ENCODE peak calls at places on chromosomes 6 and 20, in ten cellular contexts. One of them, this sample, is unnamed.

GRCh38 chr6:162613310-162613709 is 114.3 kb downstream of the PRKN start:
- DNase-seq in choroid plexus epithelial cell: no peak
- DNase-seq in transverse colon: no peak
- DNase-seq in left lung: no peak
- DNase-seq in lower lobe of right lung: no peak
- DNase-seq in mesothelial cell of epicardium: no peak
- DNase-seq in cardiac muscle cell: no peak
- DNase-seq in GM12865: no peak
- DNase-seq in PC-9: no peak
- DNase-seq in foreskin fibroblast: no peak
- DNase-seq in this sample: no peak

GRCh38 chr6:139800837-139801236 is 426.4 kb upstream of the CITED2 start:
- DNase-seq in foreskin fibroblast: no peak
- DNase-seq in left lung: no peak
- DNase-seq in cardiac muscle cell: no peak
- DNase-seq in GM12865: peak
- DNase-seq in choroid plexus epithelial cell: no peak
- DNase-seq in lower lobe of right lung: no peak
- DNase-seq in mesothelial cell of epicardium: no peak
- DNase-seq in transverse colon: no peak
- DNase-seq in PC-9: no peak
- DNase-seq in this sample: no peak

GRCh38 chr6:166760288-166760687 is 133.2 kb upstream of the RPS6KA2 start:
- DNase-seq in left lung: no peak
- DNase-seq in cardiac muscle cell: no peak
- DNase-seq in transverse colon: no peak
- DNase-seq in PC-9: no peak
- DNase-seq in foreskin fibroblast: no peak
- DNase-seq in choroid plexus epithelial cell: no peak
- DNase-seq in mesothelial cell of epicardium: no peak
- DNase-seq in GM12865: no peak
- DNase-seq in lower lobe of right lung: no peak
- DNase-seq in this sample: no peak

GRCh38 chr6:43829470-43829869 is 59.5 kb downstream of the VEGFA start:
- DNase-seq in choroid plexus epithelial cell: no peak
- DNase-seq in cardiac muscle cell: no peak
- DNase-seq in PC-9: no peak
- DNase-seq in mesothelial cell of epicardium: no peak
- DNase-seq in left lung: no peak
- DNase-seq in foreskin fibroblast: no peak
- DNase-seq in lower lobe of right lung: no peak
- DNase-seq in GM12865: no peak
- DNase-seq in transverse colon: no peak
- DNase-seq in this sample: no peak

GRCh38 chr6:686528-686927 is 6.4 kb downstream of the EXOC2 start:
- DNase-seq in lower lobe of right lung: no peak
- DNase-seq in left lung: no peak
- DNase-seq in foreskin fibroblast: no peak
- DNase-seq in PC-9: no peak
- DNase-seq in cardiac muscle cell: peak
- DNase-seq in choroid plexus epithelial cell: no peak
- DNase-seq in mesothelial cell of epicardium: no peak
- DNase-seq in transverse colon: no peak
- DNase-seq in GM12865: no peak
- DNase-seq in this sample: no peak

GRCh38 chr6:84709121-84709520 is 55.3 kb downstream of the TBX18 start:
- DNase-seq in mesothelial cell of epicardium: no peak
- DNase-seq in foreskin fibroblast: no peak
- DNase-seq in left lung: no peak
- DNase-seq in transverse colon: no peak
- DNase-seq in choroid plexus epithelial cell: no peak
- DNase-seq in GM12865: no peak
- DNase-seq in cardiac muscle cell: no peak
- DNase-seq in PC-9: no peak
- DNase-seq in lower lobe of right lung: no peak
- DNase-seq in this sample: no peak

GRCh38 chr6:124470803-124471202 is 491.4 kb upstream of the RNF217 start:
- DNase-seq in lower lobe of right lung: no peak
- DNase-seq in choroid plexus epithelial cell: no peak
- DNase-seq in PC-9: no peak
- DNase-seq in cardiac muscle cell: no peak
- DNase-seq in GM12865: no peak
- DNase-seq in foreskin fibroblast: no peak
- DNase-seq in transverse colon: no peak
- DNase-seq in left lung: no peak
- DNase-seq in mesothelial cell of epicardium: no peak
- DNase-seq in this sample: no peak

GRCh38 chr6:106702451-106703110 is 73.2 kb downstream of the QRSL1 start:
- DNase-seq in left lung: no peak
- DNase-seq in GM12865: peak
- DNase-seq in lower lobe of right lung: peak
- DNase-seq in foreskin fibroblast: no peak
- DNase-seq in PC-9: no peak
- DNase-seq in transverse colon: peak
- DNase-seq in mesothelial cell of epicardium: no peak
- DNase-seq in choroid plexus epithelial cell: no peak
- DNase-seq in cardiac muscle cell: no peak
- DNase-seq in this sample: no peak

GRCh38 chr6:104537185-104537584 is 322.5 kb downstream of the HACE1 start:
- DNase-seq in mesothelial cell of epicardium: no peak
- DNase-seq in PC-9: no peak
- DNase-seq in GM12865: no peak
- DNase-seq in foreskin fibroblast: no peak
- DNase-seq in lower lobe of right lung: no peak
- DNase-seq in choroid plexus epithelial cell: peak
- DNase-seq in left lung: no peak
- DNase-seq in transverse colon: no peak
- DNase-seq in cardiac muscle cell: no peak
- DNase-seq in this sample: no peak

GRCh38 chr20:49768204-49769124 is 44.2 kb upstream of the SLC9A8 start:
- DNase-seq in lower lobe of right lung: peak
- DNase-seq in foreskin fibroblast: peak
- DNase-seq in left lung: no peak
- DNase-seq in mesothelial cell of epicardium: no peak
- DNase-seq in PC-9: peak
- DNase-seq in transverse colon: peak
- DNase-seq in GM12865: peak
- DNase-seq in choroid plexus epithelial cell: peak
- DNase-seq in cardiac muscle cell: no peak
- DNase-seq in this sample: no peak

GRCh38 chr6:42841844-42842584 is 37.4 kb upstream of the RPL7L1 start:
- DNase-seq in transverse colon: no peak
- DNase-seq in foreskin fibroblast: no peak
- DNase-seq in cardiac muscle cell: no peak
- DNase-seq in GM12865: no peak
- DNase-seq in PC-9: no peak
- DNase-seq in lower lobe of right lung: no peak
- DNase-seq in mesothelial cell of epicardium: no peak
- DNase-seq in left lung: no peak
- DNase-seq in choroid plexus epithelial cell: no peak
- DNase-seq in this sample: peak

GRCh38 chr20:47795214-47795667 is 10.0 kb upstream of the SULF2 start:
- DNase-seq in PC-9: peak
- DNase-seq in transverse colon: no peak
- DNase-seq in cardiac muscle cell: no peak
- DNase-seq in choroid plexus epithelial cell: no peak
- DNase-seq in mesothelial cell of epicardium: no peak
- DNase-seq in lower lobe of right lung: peak
- DNase-seq in GM12865: no peak
- DNase-seq in foreskin fibroblast: no peak
- DNase-seq in left lung: no peak
- DNase-seq in this sample: no peak

DNA sequence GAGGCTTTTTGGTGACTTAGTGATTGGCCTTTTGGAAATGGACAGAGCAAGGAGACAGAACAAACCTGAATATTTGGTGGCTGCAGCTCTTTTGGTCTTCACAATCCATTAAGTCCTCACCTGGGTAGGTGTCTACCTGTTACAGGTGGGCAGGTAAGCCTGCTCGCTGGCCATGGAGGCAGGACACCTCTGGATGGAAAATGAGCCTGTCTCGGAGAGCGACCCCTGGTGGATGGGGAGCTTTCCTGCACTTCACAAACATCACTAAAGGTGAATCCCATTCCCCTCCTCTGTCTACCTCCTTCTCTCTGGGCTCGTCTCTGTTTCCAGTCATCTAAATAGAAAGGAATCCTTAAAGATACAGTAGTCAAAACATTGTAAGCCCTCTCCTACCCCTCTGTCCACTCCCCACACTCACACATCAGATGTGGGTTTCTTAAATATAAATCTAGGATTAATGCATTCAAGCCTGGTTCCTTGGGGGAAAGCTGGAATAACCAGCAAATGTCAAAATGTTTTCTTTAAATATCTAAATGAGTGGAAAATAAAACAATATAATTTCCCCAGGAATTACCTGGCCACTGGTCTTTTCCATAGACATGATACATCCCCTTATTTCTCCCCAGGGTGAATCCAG is 304.9 kb downstream of the CDH26 start:
- DNase-seq in cardiac muscle cell: peak
- DNase-seq in choroid plexus epithelial cell: peak
- DNase-seq in GM12865: peak
- DNase-seq in mesothelial cell of epicardium: peak
- DNase-seq in left lung: peak
- DNase-seq in foreskin fibroblast: no peak
- DNase-seq in lower lobe of right lung: peak
- DNase-seq in PC-9: no peak
- DNase-seq in transverse colon: peak
- DNase-seq in this sample: no peak
- TF ChIP-seq CTCF in cardiac muscle cell: peak
- TF ChIP-seq CTCF in choroid plexus epithelial cell: peak
- TF ChIP-seq CTCF in GM12865: peak
- TF ChIP-seq CTCF in mesothelial cell of epicardium: peak
- TF ChIP-seq CTCF in left lung: peak
- TF ChIP-seq CTCF in foreskin fibroblast: peak
- TF ChIP-seq CTCF in lower lobe of right lung: peak
- TF ChIP-seq CTCF in PC-9: peak
- TF ChIP-seq CTCF in transverse colon: peak
- TF ChIP-seq CTCF in this sample: peak

GRCh38 chr6:91278416-91278815 is 691.5 kb upstream of the MAP3K7 start:
- DNase-seq in cardiac muscle cell: no peak
- DNase-seq in mesothelial cell of epicardium: no peak
- DNase-seq in transverse colon: no peak
- DNase-seq in left lung: no peak
- DNase-seq in lower lobe of right lung: no peak
- DNase-seq in GM12865: no peak
- DNase-seq in foreskin fibroblast: no peak
- DNase-seq in choroid plexus epithelial cell: no peak
- DNase-seq in PC-9: no peak
- DNase-seq in this sample: no peak

GRCh38 chr6:91271807-91272206 is 684.9 kb upstream of the MAP3K7 start:
- DNase-seq in lower lobe of right lung: no peak
- DNase-seq in cardiac muscle cell: no peak
- DNase-seq in transverse colon: no peak
- DNase-seq in mesothelial cell of epicardium: no peak
- DNase-seq in choroid plexus epithelial cell: no peak
- DNase-seq in PC-9: no peak
- DNase-seq in GM12865: no peak
- DNase-seq in left lung: peak
- DNase-seq in foreskin fibroblast: no peak
- DNase-seq in this sample: no peak

GRCh38 chr6:91273729-91274128 is 686.9 kb upstream of the MAP3K7 start:
- DNase-seq in lower lobe of right lung: no peak
- DNase-seq in cardiac muscle cell: no peak
- DNase-seq in PC-9: no peak
- DNase-seq in left lung: no peak
- DNase-seq in mesothelial cell of epicardium: no peak
- DNase-seq in choroid plexus epithelial cell: peak
- DNase-seq in foreskin fibroblast: no peak
- DNase-seq in GM12865: no peak
- DNase-seq in transverse colon: no peak
- DNase-seq in this sample: no peak

GRCh38 chr6:91276315-91276714 is 689.4 kb upstream of the MAP3K7 start:
- DNase-seq in choroid plexus epithelial cell: peak
- DNase-seq in PC-9: no peak
- DNase-seq in GM12865: no peak
- DNase-seq in transverse colon: no peak
- DNase-seq in lower lobe of right lung: no peak
- DNase-seq in cardiac muscle cell: peak
- DNase-seq in mesothelial cell of epicardium: no peak
- DNase-seq in foreskin fibroblast: no peak
- DNase-seq in left lung: no peak
- DNase-seq in this sample: no peak
- TF ChIP-seq CTCF in choroid plexus epithelial cell: peak
- TF ChIP-seq CTCF in PC-9: peak
- TF ChIP-seq CTCF in GM12865: peak
- TF ChIP-seq CTCF in transverse colon: no peak
- TF ChIP-seq CTCF in lower lobe of right lung: no peak
- TF ChIP-seq CTCF in cardiac muscle cell: no peak
- TF ChIP-seq CTCF in mesothelial cell of epicardium: no peak
- TF ChIP-seq CTCF in foreskin fibroblast: no peak
- TF ChIP-seq CTCF in left lung: peak
- TF ChIP-seq CTCF in this sample: peak

DNA sequence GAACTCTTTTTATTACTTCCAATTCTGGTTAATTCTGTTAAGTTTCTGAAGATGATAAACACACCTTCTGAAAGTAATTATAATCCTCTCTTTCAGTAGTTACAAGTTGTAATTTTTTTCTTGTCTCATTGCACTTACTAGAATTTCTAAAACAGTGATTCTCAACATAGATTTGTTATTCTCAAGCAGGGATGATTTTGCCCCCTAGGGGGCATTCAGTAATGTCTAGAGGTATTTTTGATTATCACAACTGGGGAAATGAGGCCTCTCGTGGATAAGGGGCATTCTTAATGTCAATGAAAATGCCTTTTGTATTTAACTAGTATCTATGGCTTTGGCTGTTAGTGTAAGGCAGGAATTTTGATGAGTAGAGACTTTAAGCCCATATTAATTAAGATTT is 39.4 kb upstream of the MAFB start:
- DNase-seq in lower lobe of right lung: no peak
- DNase-seq in cardiac muscle cell: no peak
- DNase-seq in PC-9: no peak
- DNase-seq in mesothelial cell of epicardium: no peak
- DNase-seq in GM12865: no peak
- DNase-seq in choroid plexus epithelial cell: no peak
- DNase-seq in transverse colon: no peak
- DNase-seq in left lung: no peak
- DNase-seq in foreskin fibroblast: no peak
- DNase-seq in this sample: no peak
- TF ChIP-seq CTCF in lower lobe of right lung: no peak
- TF ChIP-seq CTCF in cardiac muscle cell: peak
- TF ChIP-seq CTCF in PC-9: peak
- TF ChIP-seq CTCF in mesothelial cell of epicardium: no peak
- TF ChIP-seq CTCF in GM12865: peak
- TF ChIP-seq CTCF in choroid plexus epithelial cell: peak
- TF ChIP-seq CTCF in transverse colon: no peak
- TF ChIP-seq CTCF in left lung: no peak
- TF ChIP-seq CTCF in foreskin fibroblast: peak
- TF ChIP-seq CTCF in this sample: no peak

DNA sequence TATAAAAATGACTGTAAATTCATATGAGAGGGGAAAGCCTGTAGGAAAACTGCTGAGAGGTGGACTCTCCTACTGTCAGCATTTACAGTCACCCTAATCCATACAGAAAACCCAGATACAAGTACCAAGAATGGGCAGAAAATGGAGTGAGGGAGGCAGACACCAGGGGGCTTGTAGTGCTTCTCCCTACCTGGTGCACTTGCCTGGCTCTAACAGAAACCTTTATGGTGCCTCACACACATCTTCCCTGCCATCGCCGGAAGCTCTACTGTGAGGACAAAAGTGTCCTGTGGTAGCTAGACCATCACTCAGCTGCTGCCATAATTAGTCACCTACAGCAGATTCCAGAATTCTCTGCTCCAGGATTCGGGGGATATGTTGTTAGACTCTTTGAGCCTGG is 441.3 kb downstream of the TFAP2B start:
- DNase-seq in choroid plexus epithelial cell: no peak
- DNase-seq in transverse colon: no peak
- DNase-seq in PC-9: no peak
- DNase-seq in foreskin fibroblast: no peak
- DNase-seq in left lung: no peak
- DNase-seq in lower lobe of right lung: no peak
- DNase-seq in cardiac muscle cell: no peak
- DNase-seq in mesothelial cell of epicardium: no peak
- DNase-seq in GM12865: no peak
- DNase-seq in this sample: no peak
- TF ChIP-seq CTCF in choroid plexus epithelial cell: no peak
- TF ChIP-seq CTCF in transverse colon: no peak
- TF ChIP-seq CTCF in PC-9: no peak
- TF ChIP-seq CTCF in foreskin fibroblast: no peak
- TF ChIP-seq CTCF in left lung: no peak
- TF ChIP-seq CTCF in lower lobe of right lung: no peak
- TF ChIP-seq CTCF in cardiac muscle cell: no peak
- TF ChIP-seq CTCF in mesothelial cell of epicardium: no peak
- TF ChIP-seq CTCF in GM12865: no peak
- TF ChIP-seq CTCF in this sample: no peak

This sample was measured in D721Med.